ENCODE peak calls at places on chromosomes 5 and 9, in five cellular contexts. Y, I, O, B and F are unnamed samples.
A peak's percentile ranks its signal among the peaks of the same experiment; 100 is the strongest.

GRCh38 chr5:116686438-116686837 is 111.8 kb upstream of the SEMA6A start:
- DNase-seq in Y (no peak), I (no peak), O (no peak), B (no peak), F (peak; percentile 31)

GRCh38 chr5:73863911-73864310 is 237.9 kb downstream of the ARHGEF28 start:
- DNase-seq in Y (no peak), I (no peak), O (no peak), B (no peak), F (no peak)

GRCh38 chr9:125997510-125997823 is 250.3 kb downstream of the PBX3 start:
- DNase-seq in Y (no peak), I (no peak), O (no peak), B (no peak), F (no peak)

GRCh38 chr5:14945450-14945849 is 73.9 kb upstream of the ANKH start:
- DNase-seq in Y (no peak), I (no peak), O (no peak), B (no peak), F (no peak)

GRCh38 chr5:149646564-149646963 is 65.3 kb downstream of the ARHGEF37 start:
- DNase-seq in Y (peak; percentile 21), I (no peak), O (no peak), B (no peak), F (no peak)

GRCh38 chr9:8857330-8858249 is 1058.0 kb upstream of the DMAC1 start:
- DNase-seq in Y (no peak), I (peak; percentile 74), O (peak; percentile 69), B (peak; percentile 55), F (peak; percentile 88)

GRCh38 chr5:175541264-175541663 is 62.9 kb downstream of the SFXN1 start:
- DNase-seq in Y (no peak), I (no peak), O (no peak), B (no peak), F (no peak)

GRCh38 chr9:106717686-106718085 is 145.3 kb upstream of the ZNF462 start:
- DNase-seq in Y (peak; percentile 80), I (no peak), O (no peak), B (peak; percentile 82), F (peak; percentile 75)

GRCh38 chr9:92187989-92188714 is 72.9 kb upstream of the SPTLC1 start:
- DNase-seq in Y (no peak), I (no peak), O (no peak), B (peak; percentile 33), F (no peak)

GRCh38 chr5:91957671-91958070 is 574.6 kb upstream of the ARRDC3 start:
- DNase-seq in Y (peak; percentile 56), I (no peak), O (no peak), B (peak; percentile 14), F (peak; percentile 4)

GRCh38 chr9:27473135-27473534 is 51.0 kb upstream of the IFNK start:
- DNase-seq in Y (no peak), I (no peak), O (no peak), B (peak; percentile 33), F (no peak)

GRCh38 chr5:35924122-35924949 is 14.1 kb downstream of the CAPSL start:
- DNase-seq in Y (peak; percentile 85), I (no peak), O (no peak), B (peak; percentile 25), F (no peak)

GRCh38 chr5:140554454-140554853 is 2.8 kb downstream of the SRA1 start:
- DNase-seq in Y (peak; percentile 83), I (no peak), O (no peak), B (peak; percentile 79), F (no peak)

GRCh38 chr5:130323804-130324454 is 419.7 kb downstream of the CHSY3 start:
- DNase-seq in Y (no peak), I (no peak), O (no peak), B (peak; percentile 43), F (no peak)

GRCh38 chr5:144328980-144329379 is 158.3 kb downstream of the KCTD16 start:
- DNase-seq in Y (no peak), I (no peak), O (no peak), B (no peak), F (no peak)

GRCh38 chr9:91954841-91955471 is 4.9 kb upstream of the ROR2 start:
- DNase-seq in Y (peak; percentile 91), I (peak; percentile 70), O (peak; percentile 60), B (peak; percentile 69), F (peak; percentile 83)

GRCh38 chr9:78030553-78031270 is 899 bp downstream of the GNAQ start:
- DNase-seq in Y (peak; percentile 21), I (peak; percentile 58), O (peak; percentile 61), B (peak; percentile 69), F (peak; percentile 79)

GRCh38 chr5:13553896-13554295 is 390.6 kb downstream of the DNAH5 start:
- DNase-seq in Y (no peak), I (peak; percentile 63), O (peak; percentile 49), B (no peak), F (peak; percentile 63)

GRCh38 chr5:153613143-153613542 is 122.7 kb downstream of the GRIA1 start:
- DNase-seq in Y (peak; percentile 52), I (no peak), O (no peak), B (peak; percentile 43), F (no peak)

GRCh38 chr9:27539479-27540441 is 10.1 kb upstream of the MOB3B start:
- DNase-seq in Y (peak; percentile 87), I (no peak), O (no peak), B (peak; percentile 83), F (no peak)

GRCh38 chr5:178416919-178417318 is 173.3 kb downstream of the COL23A1 start:
- DNase-seq in Y (peak; percentile 31), I (peak; percentile 16), O (no peak), B (no peak), F (no peak)

GRCh38 chr9:93452710-93453046 is 703 bp downstream of the FAM120AOS start:
- DNase-seq in Y (no peak), I (no peak), O (no peak), B (no peak), F (no peak)

GRCh38 chr9:29241320-29241719 is 1668.0 kb upstream of the C9orf72 start:
- DNase-seq in Y (no peak), I (no peak), O (no peak), B (peak; percentile 26), F (peak; percentile 8)

GRCh38 chr9:36913393-36914211 is 120.5 kb downstream of the PAX5 start:
- DNase-seq in Y (no peak), I (no peak), O (no peak), B (no peak), F (no peak)

GRCh38 chr5:144284931-144285330 is 114.3 kb downstream of the KCTD16 start:
- DNase-seq in Y (peak; percentile 4), I (no peak), O (no peak), B (no peak), F (no peak)

GRCh38 chr5:103605277-103605676 is 42.7 kb upstream of the NUDT12 start:
- DNase-seq in Y (no peak), I (no peak), O (no peak), B (no peak), F (peak; percentile 9)

GRCh38 chr9:136222896-136223266 is 18.0 kb upstream of the LHX3 start:
- DNase-seq in Y (no peak), I (no peak), O (no peak), B (no peak), F (no peak)

GRCh38 chr9:114007991-114008666 is 70.0 kb downstream of the AMBP start:
- DNase-seq in Y (no peak), I (peak; percentile 17), O (no peak), B (no peak), F (no peak)

GRCh38 chr9:84670801-84671153 is 1.2 kb downstream of the NTRK2 start:
- DNase-seq in Y (no peak), I (no peak), O (no peak), B (no peak), F (no peak)

GRCh38 chr5:90096415-90097081 is 313.0 kb downstream of the CETN3 start:
- DNase-seq in Y (peak; percentile 52), I (no peak), O (peak; percentile 4), B (peak; percentile 79), F (peak; percentile 87)

GRCh38 chr5:10695055-10695649 is 65.9 kb downstream of the DAP start:
- DNase-seq in Y (peak; percentile 69), I (peak; percentile 60), O (peak; percentile 18), B (peak; percentile 78), F (peak; percentile 75)
- H3K18ac ChIP-seq in Y (no peak overlapping the region), I (no peak overlapping the region), O (no peak overlapping the region), B (no peak overlapping the region), F (no peak overlapping the region)

DNA sequence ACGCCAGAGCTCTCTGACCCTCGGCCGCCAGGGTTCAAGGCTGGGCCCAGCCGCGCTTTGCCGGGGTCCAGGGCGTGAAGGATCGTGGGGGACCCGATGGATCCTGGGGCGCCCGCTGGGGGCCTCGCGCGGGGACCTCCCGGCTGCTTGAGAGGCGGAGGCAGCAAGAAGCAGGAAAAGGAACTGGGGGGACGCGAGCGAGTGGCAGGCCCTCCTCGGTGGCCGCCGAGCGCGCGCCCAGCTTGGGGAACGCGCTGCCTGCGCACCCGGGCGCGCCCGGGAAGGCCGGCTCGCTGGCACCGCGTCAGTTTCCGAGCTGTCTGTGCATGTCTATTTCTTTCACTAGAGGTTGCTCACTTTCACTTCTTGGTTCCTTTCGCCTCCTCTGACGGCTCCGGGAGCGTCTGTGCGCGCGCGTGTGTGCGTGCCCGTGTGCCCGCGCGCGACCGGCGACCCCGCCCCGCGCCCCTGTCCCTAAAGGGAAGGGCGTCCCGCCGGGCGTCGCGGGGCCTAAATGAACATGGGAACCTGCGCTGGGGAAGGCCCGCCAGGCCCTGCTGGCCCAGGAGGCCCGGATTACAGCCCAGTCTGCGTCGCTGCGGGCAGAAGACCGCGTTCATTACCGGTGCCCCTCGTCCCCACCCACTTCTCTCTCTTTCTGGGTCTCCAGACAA is 205.5 kb upstream of the IER5L start:
- DNase-seq in Y (peak; percentile 56), I (peak; percentile 50), O (peak; percentile 38), B (peak; percentile 77), F (peak; percentile 68)
- H2BK15ac ChIP-seq in Y (no peak overlapping the region), I (no peak overlapping the region), O (peak overlapping the region; percentile 96), B (peak overlapping the region; percentile 82), F (no peak overlapping the region)

DNA sequence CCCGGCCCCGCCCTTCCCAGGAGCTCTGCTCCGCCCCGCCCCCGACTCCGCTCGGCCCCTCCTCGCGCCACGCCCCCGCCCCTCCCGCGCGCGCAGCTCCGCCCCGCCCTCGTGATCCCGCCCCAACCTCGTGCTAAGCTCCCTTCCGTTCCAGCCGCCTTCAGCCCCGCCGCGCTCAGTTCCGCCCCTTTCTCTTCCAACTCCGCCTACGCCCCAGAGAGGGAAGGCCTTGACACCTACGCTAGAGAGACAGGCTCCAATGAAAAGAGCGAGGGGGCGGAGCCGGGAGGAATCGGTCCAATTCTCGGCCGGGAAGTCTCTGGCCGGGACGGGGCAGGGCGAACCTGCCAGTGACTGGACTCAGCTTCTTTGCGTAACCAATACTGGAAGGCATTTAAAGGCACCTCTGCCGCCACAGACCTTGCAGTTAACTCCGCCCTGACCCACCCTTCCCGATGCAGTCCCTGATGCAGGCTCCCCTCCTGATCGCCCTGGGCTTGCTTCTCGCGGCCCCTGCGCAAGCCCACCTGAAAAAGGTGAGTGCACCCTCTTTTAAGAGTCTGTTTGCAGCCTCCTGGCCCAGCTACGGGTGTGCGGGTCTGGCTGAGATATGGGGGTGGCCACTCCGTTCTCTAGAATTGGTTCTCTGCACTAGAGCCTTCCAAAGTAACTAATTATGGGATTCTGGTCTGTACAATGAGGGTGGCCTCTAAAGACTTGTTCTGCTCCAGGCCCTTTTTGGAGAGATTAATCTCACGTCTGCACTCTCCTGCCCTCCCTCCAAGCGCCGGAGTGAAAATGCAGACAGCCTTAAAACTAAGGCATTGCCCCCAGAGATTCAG is at the start of gene GM2A:
- DNase-seq in Y (peak; percentile 99), I (peak; percentile 100), O (peak; percentile 98), B (peak; percentile 100), F (peak; percentile 100)
- H3K18ac ChIP-seq in Y (peak within 1 kb of the TSS; percentile 55), I (peak within 1 kb of the TSS; percentile 30), O (peak within 1 kb of the TSS; percentile 73), B (peak within 1 kb of the TSS; percentile 94), F (peak within 1 kb of the TSS; percentile 42)

DNA sequence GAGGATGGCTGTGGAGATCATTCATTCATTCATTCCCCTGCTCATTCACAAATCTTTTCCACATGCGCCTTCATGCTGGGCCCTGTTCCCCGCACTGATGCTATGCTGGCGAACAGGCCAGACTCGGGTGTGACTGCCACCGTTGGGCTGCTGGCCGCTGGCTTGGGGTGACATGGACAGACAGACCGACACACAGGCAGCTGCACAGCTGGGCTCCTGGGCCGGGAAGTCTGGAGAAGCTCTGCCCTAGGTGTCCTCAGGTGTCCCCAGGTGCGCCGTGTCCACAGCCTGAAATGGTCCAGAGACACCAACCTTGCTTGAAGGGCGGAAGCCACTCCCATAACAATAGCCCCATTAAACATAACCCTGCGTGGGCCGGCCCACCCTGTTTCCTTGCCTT is 35.0 kb upstream of the BARHL1 start:
- DNase-seq in Y (no peak), I (no peak), O (no peak), B (no peak), F (no peak)
- H2BK15ac ChIP-seq in Y (no peak overlapping the region), I (no peak overlapping the region), O (peak overlapping the region; percentile 97), B (no peak overlapping the region), F (no peak overlapping the region)